ENCODE peak calls at places on chromosomes 5 and 9, in nine cellular contexts. P is HepG2; X is GM06990; J is Peyer's patch; I is upper lobe of left lung; R is BE2C; Q is activated CD8-positive, alpha-beta T cell treated with anti-CD3 and anti-CD28 coated beads for 36 hours; L is mesothelial cell of epicardium; Z is GM13977. D is an unnamed sample.

GRCh38 chr9:75858497-75859092 is 31.9 kb upstream of the PCSK5 start:
- DNase-seq in J (no peak), P (no peak), X (peak), I (no peak), Q (no peak), L (no peak), Z (peak), R (no peak), D (no peak)

GRCh38 chr9:3018691-3019230 is 174.9 kb upstream of the PUM3 start:
- DNase-seq in I (no peak), X (no peak), Q (no peak), Z (no peak), P (no peak), J (no peak), R (no peak), L (no peak), D (no peak)

GRCh38 chr5:123036391-123037103 is at the start of gene PPIC:
- DNase-seq in X (peak), L (peak), Q (peak), R (peak), P (peak), I (peak), J (peak), Z (peak), D (peak)

GRCh38 chr5:74576941-74577456 is 63.5 kb downstream of the ENC1 start:
- DNase-seq in L (no peak), X (peak), J (no peak), Z (peak), Q (no peak), P (no peak), R (no peak), I (peak), D (peak)

GRCh38 chr5:131186561-131187256 is 16.0 kb downstream of the LYRM7 start:
- DNase-seq in X (no peak), J (no peak), I (no peak), L (no peak), Q (no peak), P (no peak), Z (no peak), R (no peak), D (no peak)

GRCh38 chr9:101716629-101717028 is 21.8 kb downstream of the GRIN3A start:
- DNase-seq in J (no peak), Q (no peak), L (no peak), I (no peak), P (no peak), Z (no peak), X (no peak), R (no peak), D (no peak)

GRCh38 chr5:55454282-55454681 is 80.5 kb downstream of the PLPP1 start:
- DNase-seq in I (no peak), P (no peak), Q (no peak), X (no peak), Z (no peak), J (no peak), L (no peak), R (no peak), D (no peak)

GRCh38 chr5:172821340-172821985 is 12.6 kb upstream of the ERGIC1 start:
- DNase-seq in J (no peak), R (no peak), P (no peak), L (no peak), X (no peak), Z (no peak), Q (no peak), I (no peak), D (no peak)

GRCh38 chr5:103375863-103376591 is 117.5 kb downstream of the MACIR start:
- DNase-seq in Z (no peak), I (no peak), L (no peak), R (no peak), Q (no peak), X (no peak), J (no peak), P (peak), D (no peak)

GRCh38 chr5:176741566-176742211 is 68.7 kb upstream of the UNC5A start:
- DNase-seq in J (no peak), Z (peak), X (no peak), L (no peak), P (no peak), Q (no peak), I (no peak), R (peak), D (no peak)

GRCh38 chr9:120376101-120376500 is 203.9 kb downstream of the CDK5RAP2 start:
- DNase-seq in R (no peak), P (no peak), I (peak), Z (no peak), X (no peak), L (no peak), Q (no peak), J (no peak), D (no peak)
- TF ChIP-seq CTCF in R (no peak), P (no peak), I (no peak), Z (no peak), X (no peak), L (no peak), Q (no peak), J (no peak), D (no peak)

GRCh38 chr9:96113045-96113444 is 188.9 kb downstream of the HSD17B3 start:
- DNase-seq in X (no peak), J (no peak), L (no peak), Z (no peak), I (no peak), Q (no peak), R (no peak), P (no peak), D (no peak)
- TF ChIP-seq CTCF in X (no peak), J (no peak), L (no peak), Z (no peak), I (no peak), Q (no peak), R (no peak), P (peak), D (no peak)

DNA sequence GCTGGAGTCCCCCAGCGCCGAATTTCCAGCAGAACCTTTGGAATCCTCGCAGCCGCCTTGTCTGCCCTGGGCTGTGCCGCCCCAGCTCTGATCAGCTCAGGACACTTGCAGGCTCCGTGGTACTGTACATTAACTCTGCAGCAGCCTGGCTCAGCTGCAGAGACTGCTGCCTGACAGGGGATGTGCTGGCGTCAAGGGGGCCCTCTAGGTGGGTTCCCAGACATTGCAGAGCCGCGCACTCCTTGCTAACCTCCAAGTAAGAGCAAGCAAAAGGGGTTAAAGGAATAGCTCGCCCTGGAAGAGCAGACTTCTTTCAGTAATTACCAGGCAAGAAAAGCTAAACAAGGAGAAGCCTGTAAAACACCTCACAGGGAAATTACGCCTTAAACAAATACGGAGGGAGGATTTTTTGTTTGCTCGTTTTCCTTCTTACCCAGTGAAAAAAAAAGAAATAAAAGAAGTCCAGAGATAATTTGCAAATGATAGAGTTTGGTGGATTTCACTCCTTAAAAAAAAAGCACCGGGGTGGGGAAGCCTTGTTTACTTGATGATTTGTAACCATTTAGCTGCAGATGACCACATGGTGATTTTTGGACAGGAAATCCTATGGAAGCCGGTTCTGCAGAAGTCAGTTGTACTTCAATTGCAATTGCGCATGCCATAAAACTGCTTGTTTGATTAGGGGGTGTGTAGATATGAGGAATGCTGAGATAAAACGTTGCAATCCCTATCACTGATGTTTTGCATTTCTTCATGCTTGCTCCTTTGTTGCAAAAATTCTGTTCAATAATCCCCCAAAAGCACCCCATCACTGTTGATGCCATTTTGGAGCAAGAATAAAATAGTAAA is 305.8 kb downstream of the PDE4D start:
- DNase-seq in X (no peak), Q (peak), I (peak), R (peak), L (peak), J (no peak), P (no peak), Z (no peak), D (no peak)
- TF ChIP-seq CTCF in X (no peak), Q (no peak), I (no peak), R (peak), L (no peak), J (peak), P (no peak), Z (no peak), D (no peak)

GRCh38 chr5:33892419-33893151 is 795 bp upstream of the ADAMTS12 start:
- DNase-seq in Z (no peak), X (no peak), P (peak), L (no peak), J (no peak), Q (no peak), R (no peak), I (no peak), D (no peak)

GRCh38 chr5:33890147-33890546 is 1.6 kb downstream of the ADAMTS12 start:
- DNase-seq in P (peak), Z (no peak), L (no peak), R (no peak), Q (no peak), X (no peak), J (no peak), I (no peak), D (no peak)

GRCh38 chr5:33891731-33892418 is at the start of gene ADAMTS12:
- DNase-seq in I (peak), L (peak), X (peak), Z (peak), J (no peak), R (no peak), P (no peak), Q (no peak), D (peak)

GRCh38 chr5:33888582-33888981 is 3.2 kb downstream of the ADAMTS12 start:
- DNase-seq in Q (no peak), R (no peak), I (no peak), L (no peak), P (no peak), J (no peak), Z (no peak), X (no peak), D (no peak)

GRCh38 chr5:33890633-33891032 is 1.2 kb downstream of the ADAMTS12 start:
- DNase-seq in X (peak), R (no peak), I (no peak), Q (no peak), P (no peak), J (no peak), Z (peak), L (no peak), D (peak)
- TF ChIP-seq CTCF in X (no peak), R (no peak), I (no peak), Q (no peak), P (no peak), J (no peak), Z (no peak), L (no peak), D (no peak)

GRCh38 chr9:124133752-124134151 is 122.2 kb downstream of the LHX2 start:
- DNase-seq in P (peak), X (no peak), Z (no peak), R (peak), L (no peak), J (no peak), Q (peak), I (no peak), D (peak)
- TF ChIP-seq CTCF in P (peak), X (peak), Z (peak), R (no peak), L (no peak), J (peak), Q (no peak), I (no peak), D (peak)

GRCh38 chr5:135010502-135011354 is 23.3 kb downstream of the PITX1 start:
- DNase-seq in Z (no peak), I (no peak), J (no peak), R (no peak), Q (no peak), L (no peak), P (peak), X (no peak), D (no peak)
- TF ChIP-seq CTCF in Z (no peak), I (no peak), J (no peak), R (peak), Q (no peak), L (no peak), P (peak), X (no peak), D (no peak)

GRCh38 chr9:131578778-131579504 is 33.6 kb downstream of the PRRT1B start:
- DNase-seq in I (peak), Z (peak), J (peak), P (no peak), R (no peak), Q (peak), X (peak), L (no peak), D (peak)

GRCh38 chr9:131575946-131576853 is 30.9 kb downstream of the PRRT1B start:
- DNase-seq in J (no peak), I (no peak), X (no peak), P (no peak), L (no peak), Z (no peak), Q (no peak), R (no peak), D (no peak)

GRCh38 chr9:131578016-131578415 is 32.7 kb downstream of the PRRT1B start:
- DNase-seq in X (no peak), I (no peak), J (no peak), R (no peak), Z (no peak), P (no peak), Q (no peak), L (no peak), D (no peak)

GRCh38 chr9:131575121-131575640 is 29.9 kb downstream of the PRRT1B start:
- DNase-seq in J (no peak), R (no peak), P (no peak), Q (no peak), X (no peak), Z (no peak), L (no peak), I (no peak), D (no peak)

DNA sequence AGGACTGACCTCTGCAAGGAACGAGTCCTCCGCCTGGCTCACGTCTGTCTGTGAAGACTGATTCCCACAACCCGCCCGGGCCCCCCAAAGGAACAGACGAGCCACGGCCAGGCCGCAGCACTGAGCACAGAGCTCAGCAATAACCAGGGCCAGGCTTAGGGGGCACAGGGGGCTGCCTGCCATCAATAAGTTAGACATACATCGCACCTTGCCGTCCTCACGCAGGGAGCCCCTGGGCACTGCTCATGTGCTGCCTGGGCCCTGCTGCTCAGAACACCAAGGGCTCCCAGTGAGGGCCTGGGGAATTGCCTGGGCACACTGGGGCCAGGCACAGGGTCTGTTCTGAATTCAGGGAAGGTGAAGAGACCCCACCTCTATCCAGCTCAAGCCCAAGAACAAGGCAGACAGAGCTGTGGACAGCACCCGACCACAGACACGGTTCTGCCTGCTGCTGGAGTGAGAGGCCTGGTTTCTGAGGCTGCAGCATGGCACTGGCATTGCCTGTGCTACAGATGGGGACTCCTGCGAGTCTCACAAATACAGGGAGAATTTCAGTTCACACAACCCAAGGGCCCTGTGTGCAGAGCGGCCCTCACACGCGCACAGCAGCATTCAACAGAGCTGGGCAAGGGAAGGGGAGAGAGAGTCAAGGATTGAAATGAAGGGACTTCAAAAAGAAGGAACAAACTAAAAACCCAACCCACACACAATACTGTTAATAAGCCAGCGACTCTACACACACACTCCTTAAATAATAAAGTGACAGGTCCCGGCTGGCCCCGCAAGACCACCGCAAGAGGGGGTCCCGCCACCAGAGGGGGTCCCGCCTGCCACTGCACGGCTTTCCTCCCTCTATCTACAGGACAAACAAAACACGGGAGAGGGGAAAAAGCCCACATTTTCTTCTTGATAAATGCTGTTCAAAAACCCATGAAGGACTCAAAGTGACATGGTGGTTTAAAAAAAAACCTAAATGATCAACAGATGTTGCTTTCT is 32.0 kb downstream of the PRRT1B start:
- DNase-seq in P (no peak), Q (no peak), L (no peak), X (no peak), J (no peak), Z (no peak), R (no peak), I (no peak), D (no peak)
- TF ChIP-seq CTCF in P (no peak), Q (no peak), L (no peak), X (no peak), J (no peak), Z (no peak), R (no peak), I (no peak), D (no peak)

DNA sequence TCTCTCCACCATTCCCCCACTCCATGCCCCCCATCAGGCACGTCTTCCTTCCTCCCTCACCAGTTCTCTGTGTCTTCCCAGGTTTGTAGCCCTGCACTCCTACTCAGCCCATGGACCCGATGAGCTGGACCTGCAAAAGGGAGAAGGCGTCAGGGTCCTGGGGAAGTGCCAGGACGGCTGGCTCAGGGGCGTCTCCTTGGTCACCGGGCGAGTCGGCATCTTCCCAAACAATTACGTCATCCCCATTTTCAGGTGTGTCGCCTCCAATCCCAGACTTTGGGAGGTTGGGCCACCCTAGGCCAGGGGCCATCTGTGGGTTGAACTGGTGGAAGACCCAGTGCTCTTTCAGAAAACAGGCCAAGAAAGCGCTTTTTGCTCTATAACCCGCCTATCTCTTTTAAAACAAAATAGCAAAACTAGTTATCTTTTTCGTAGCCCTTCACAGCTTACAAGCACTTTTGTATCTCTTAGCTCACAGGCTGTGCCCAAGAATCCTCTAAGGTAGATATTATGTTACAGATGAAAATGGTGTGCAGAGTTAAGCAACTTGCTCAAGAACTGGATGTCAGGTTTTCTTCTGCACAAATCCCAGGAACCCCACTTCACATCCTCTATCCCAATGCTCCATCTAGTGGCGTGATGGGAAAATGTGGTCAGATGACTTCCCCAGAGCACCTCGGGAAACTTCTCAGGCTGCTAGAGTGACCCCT is 56.2 kb downstream of the PLAC8L1 start:
- DNase-seq in J (no peak), X (no peak), L (no peak), Q (peak), Z (peak), P (peak), R (peak), I (peak), D (peak)
- TF ChIP-seq CTCF in J (peak), X (peak), L (peak), Q (peak), Z (peak), P (peak), R (peak), I (peak), D (no peak)

GRCh38 chr9:98150164-98150563 is 31.1 kb upstream of the TRIM14 start:
- DNase-seq in I (no peak), Q (no peak), L (no peak), R (no peak), P (peak), Z (no peak), X (no peak), J (no peak), D (no peak)
- TF ChIP-seq CTCF in I (no peak), Q (no peak), L (no peak), R (no peak), P (no peak), Z (no peak), X (no peak), J (no peak), D (no peak)

GRCh38 chr5:180673371-180674252 is 24.2 kb upstream of the FLT4 start:
- DNase-seq in I (peak), J (no peak), Q (no peak), R (no peak), X (no peak), L (no peak), Z (no peak), P (no peak), D (no peak)

GRCh38 chr5:180670157-180670556 is 20.8 kb upstream of the FLT4 start:
- DNase-seq in P (no peak), I (no peak), J (no peak), X (no peak), Z (no peak), R (no peak), L (no peak), Q (no peak), D (no peak)

GRCh38 chr5:180669661-180670060 is 20.3 kb upstream of the FLT4 start:
- DNase-seq in X (no peak), P (no peak), R (no peak), I (no peak), J (no peak), Q (no peak), L (no peak), Z (no peak), D (no peak)

GRCh38 chr5:180668835-180669596 is 19.6 kb upstream of the FLT4 start:
- DNase-seq in R (no peak), Z (no peak), X (no peak), J (no peak), L (no peak), I (no peak), P (peak), Q (no peak), D (no peak)

GRCh38 chr5:180670586-180671359 is 21.4 kb upstream of the FLT4 start:
- DNase-seq in J (peak), I (no peak), R (peak), Z (peak), Q (peak), X (no peak), L (no peak), P (peak), D (peak)
- TF ChIP-seq CTCF in J (peak), I (peak), R (peak), Z (peak), Q (peak), X (peak), L (peak), P (peak), D (peak)

D was measured in GM20000.